ENCODE peak calls at places on chromosome 19, in five cellular contexts. One of them, this sample, is unnamed.

GRCh38 chr19:42197375-42197817 is 20.1 kb downstream of the DEDD2 start:
- DNase-seq in neuronal stem cell: no peak
- DNase-seq in H1: no peak
- DNase-seq in trophoblast cell: no peak
- DNase-seq in IMR-90: no peak
- DNase-seq in this sample: no peak

GRCh38 chr19:5090780-5091575 is 122.1 kb downstream of the KDM4B start:
- DNase-seq in neuronal stem cell: peak; percentile 24
- DNase-seq in H1: no peak
- DNase-seq in trophoblast cell: peak; percentile 33
- DNase-seq in IMR-90: peak; percentile 15
- DNase-seq in this sample: peak; percentile 51

GRCh38 chr19:15488489-15489226 is 9.4 kb upstream of the PGLYRP2 start:
- DNase-seq in neuronal stem cell: no peak
- DNase-seq in H1: no peak
- DNase-seq in trophoblast cell: no peak
- DNase-seq in IMR-90: no peak
- DNase-seq in this sample: no peak

GRCh38 chr19:42469311-42470239 is 26.8 kb upstream of the CXCL17 start:
- DNase-seq in neuronal stem cell: no peak
- DNase-seq in H1: no peak
- DNase-seq in trophoblast cell: peak; percentile 90
- DNase-seq in IMR-90: no peak
- DNase-seq in this sample: peak; percentile 36

GRCh38 chr19:51799311-51799997 is 4.5 kb downstream of the FPR3 start:
- DNase-seq in neuronal stem cell: no peak
- DNase-seq in H1: no peak
- DNase-seq in trophoblast cell: peak; percentile 78
- DNase-seq in IMR-90: peak; percentile 94
- DNase-seq in this sample: peak; percentile 6

GRCh38 chr19:18670313-18670712 is 13.2 kb upstream of the CRTC1 start:
- DNase-seq in neuronal stem cell: no peak
- DNase-seq in H1: no peak
- DNase-seq in trophoblast cell: no peak
- DNase-seq in IMR-90: no peak
- DNase-seq in this sample: no peak

GRCh38 chr19:18419195-18419698 is at the start of gene SSBP4:
- DNase-seq in neuronal stem cell: peak; percentile 76
- DNase-seq in H1: peak; percentile 87
- DNase-seq in trophoblast cell: peak; percentile 77
- DNase-seq in IMR-90: peak; percentile 70
- DNase-seq in this sample: peak; percentile 82

GRCh38 chr19:33862991-33863390 is 66.3 kb downstream of the KCTD15 start:
- DNase-seq in neuronal stem cell: no peak
- DNase-seq in H1: no peak
- DNase-seq in trophoblast cell: no peak
- DNase-seq in IMR-90: no peak
- DNase-seq in this sample: no peak

GRCh38 chr19:1057185-1057857 is 9.6 kb upstream of the ARHGAP45 start:
- DNase-seq in neuronal stem cell: no peak
- DNase-seq in H1: no peak
- DNase-seq in trophoblast cell: peak; percentile 33
- DNase-seq in IMR-90: peak; percentile 67
- DNase-seq in this sample: peak; percentile 80

GRCh38 chr19:3651684-3652083 is 25.1 kb upstream of the CACTIN start:
- DNase-seq in neuronal stem cell: no peak
- DNase-seq in H1: no peak
- DNase-seq in trophoblast cell: no peak
- DNase-seq in IMR-90: no peak
- DNase-seq in this sample: no peak

GRCh38 chr19:2428027-2428690 is 773 bp upstream of the TIMM13 start:
- DNase-seq in neuronal stem cell: no peak
- DNase-seq in H1: peak; percentile 71
- DNase-seq in trophoblast cell: peak; percentile 29
- DNase-seq in IMR-90: peak; percentile 8
- DNase-seq in this sample: no peak
- H3K14ac ChIP-seq in neuronal stem cell: peak overlapping the region; percentile 38
- H3K14ac ChIP-seq in H1: no peak overlapping the region
- H3K14ac ChIP-seq in trophoblast cell: no peak overlapping the region
- H3K14ac ChIP-seq in IMR-90: no peak overlapping the region
- H3K14ac ChIP-seq in this sample: no peak overlapping the region

DNA sequence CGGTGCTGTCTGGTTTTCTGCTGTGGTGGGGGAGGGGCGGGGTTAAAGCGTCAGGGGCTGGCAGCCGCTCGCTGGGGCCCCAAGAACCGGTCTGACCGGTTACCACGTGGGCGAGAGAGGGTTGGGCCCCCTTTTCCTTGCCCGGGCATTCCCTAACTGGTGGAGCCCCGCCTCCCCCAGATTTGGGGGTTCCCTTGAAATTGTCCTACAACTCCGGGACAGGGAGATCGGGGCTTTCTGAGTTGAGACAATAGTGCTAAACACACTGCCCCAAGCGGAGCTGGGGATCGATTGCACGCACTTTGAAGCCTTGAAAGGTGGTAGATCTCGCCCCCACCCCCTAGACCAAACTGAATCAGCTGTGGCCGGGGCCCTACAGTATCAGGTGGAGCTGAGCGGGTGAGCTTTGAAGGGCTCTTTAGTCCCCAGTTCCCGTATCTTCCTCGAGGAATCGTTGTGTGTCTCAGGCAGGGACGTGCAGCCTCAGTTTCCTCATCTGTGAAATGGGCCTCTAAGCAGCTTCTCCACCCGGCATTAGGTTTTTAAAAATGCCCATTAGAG is 4.8 kb downstream of the IER2 start:
- DNase-seq in neuronal stem cell: peak; percentile 67
- DNase-seq in H1: peak; percentile 90
- DNase-seq in trophoblast cell: peak; percentile 96
- DNase-seq in IMR-90: peak; percentile 65
- DNase-seq in this sample: peak; percentile 93
- H2BK5ac ChIP-seq in neuronal stem cell: no peak overlapping the region
- H2BK5ac ChIP-seq in H1: peak overlapping the region; percentile 93
- H2BK5ac ChIP-seq in trophoblast cell: peak overlapping the region; percentile 89
- H2BK5ac ChIP-seq in IMR-90: peak overlapping the region; percentile 88
- H2BK5ac ChIP-seq in this sample: no peak overlapping the region

GRCh38 chr19:46849610-46850009 is 1.0 kb downstream of the AP2S1 start:
- DNase-seq in neuronal stem cell: no peak
- DNase-seq in H1: no peak
- DNase-seq in trophoblast cell: no peak
- DNase-seq in IMR-90: no peak
- DNase-seq in this sample: peak; percentile 76

GRCh38 chr19:46852830-46853229 is 2.2 kb upstream of the AP2S1 start:
- DNase-seq in neuronal stem cell: no peak
- DNase-seq in H1: no peak
- DNase-seq in trophoblast cell: no peak
- DNase-seq in IMR-90: no peak
- DNase-seq in this sample: no peak

GRCh38 chr19:46847528-46847927 is 3.1 kb downstream of the AP2S1 start:
- DNase-seq in neuronal stem cell: no peak
- DNase-seq in H1: no peak
- DNase-seq in trophoblast cell: no peak
- DNase-seq in IMR-90: no peak
- DNase-seq in this sample: peak; percentile 91

GRCh38 chr19:46848389-46848788 is 2.3 kb downstream of the AP2S1 start:
- DNase-seq in neuronal stem cell: no peak
- DNase-seq in H1: no peak
- DNase-seq in trophoblast cell: no peak
- DNase-seq in IMR-90: no peak
- DNase-seq in this sample: peak; percentile 37

GRCh38 chr19:46850228-46851203 is at the start of gene AP2S1:
- DNase-seq in neuronal stem cell: peak; percentile 98
- DNase-seq in H1: peak; percentile 94
- DNase-seq in trophoblast cell: peak; percentile 100
- DNase-seq in IMR-90: peak; percentile 99
- DNase-seq in this sample: peak; percentile 100
- H3K4ac ChIP-seq in neuronal stem cell: peak within 1 kb of the TSS; percentile 90
- H3K4ac ChIP-seq in H1: no peak within 1 kb of the TSS
- H3K4ac ChIP-seq in trophoblast cell: peak within 1 kb of the TSS; percentile 46
- H3K4ac ChIP-seq in IMR-90: peak within 1 kb of the TSS; percentile 80
- H3K4ac ChIP-seq in this sample: peak within 1 kb of the TSS; percentile 98

DNA sequence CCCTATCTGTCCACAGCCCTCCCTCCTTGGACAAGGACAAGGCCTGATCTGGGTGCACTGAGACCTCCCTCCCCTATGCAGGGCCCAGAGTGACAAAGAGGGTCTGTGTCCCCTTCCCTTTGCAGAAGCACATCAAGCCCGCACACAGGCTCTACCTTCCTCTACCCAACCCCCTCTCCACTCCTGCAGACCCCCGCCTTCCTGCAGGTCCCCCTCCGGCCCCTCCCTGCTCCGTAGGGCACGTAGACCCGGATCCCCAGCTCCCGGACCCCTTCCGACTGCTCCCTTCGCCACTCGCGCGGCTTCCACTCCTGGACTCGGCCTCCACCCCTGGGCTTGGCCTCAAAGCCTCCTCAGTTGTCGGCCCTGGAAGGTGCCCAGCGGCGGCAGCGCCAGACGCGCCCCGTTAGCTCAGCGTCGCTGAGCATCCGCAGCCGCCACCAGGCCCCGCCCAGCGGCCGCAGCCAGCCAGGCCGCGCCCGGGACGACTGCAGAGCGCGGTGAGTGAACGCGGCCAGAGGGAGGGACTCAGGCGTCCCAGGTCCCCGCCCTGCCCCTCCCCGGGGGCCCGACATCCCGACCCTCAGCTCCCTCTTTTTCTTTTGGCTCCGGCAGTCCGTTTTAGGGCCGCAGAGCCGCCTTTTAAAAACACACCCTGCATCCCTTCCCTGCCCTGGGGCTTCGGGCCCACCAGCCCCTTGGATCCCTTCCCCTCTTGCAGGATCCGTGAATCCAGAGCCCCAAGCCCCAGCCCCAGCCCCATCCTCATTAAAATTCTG is 1.6 kb upstream of the MYADM start:
- DNase-seq in neuronal stem cell: peak; percentile 79
- DNase-seq in H1: peak; percentile 83
- DNase-seq in trophoblast cell: peak; percentile 88
- DNase-seq in IMR-90: peak; percentile 39
- DNase-seq in this sample: peak; percentile 79
- H3K14ac ChIP-seq in neuronal stem cell: peak overlapping the region; percentile 98
- H3K14ac ChIP-seq in H1: no peak overlapping the region
- H3K14ac ChIP-seq in trophoblast cell: no peak overlapping the region
- H3K14ac ChIP-seq in IMR-90: peak overlapping the region; percentile 80
- H3K14ac ChIP-seq in this sample: no peak overlapping the region

DNA sequence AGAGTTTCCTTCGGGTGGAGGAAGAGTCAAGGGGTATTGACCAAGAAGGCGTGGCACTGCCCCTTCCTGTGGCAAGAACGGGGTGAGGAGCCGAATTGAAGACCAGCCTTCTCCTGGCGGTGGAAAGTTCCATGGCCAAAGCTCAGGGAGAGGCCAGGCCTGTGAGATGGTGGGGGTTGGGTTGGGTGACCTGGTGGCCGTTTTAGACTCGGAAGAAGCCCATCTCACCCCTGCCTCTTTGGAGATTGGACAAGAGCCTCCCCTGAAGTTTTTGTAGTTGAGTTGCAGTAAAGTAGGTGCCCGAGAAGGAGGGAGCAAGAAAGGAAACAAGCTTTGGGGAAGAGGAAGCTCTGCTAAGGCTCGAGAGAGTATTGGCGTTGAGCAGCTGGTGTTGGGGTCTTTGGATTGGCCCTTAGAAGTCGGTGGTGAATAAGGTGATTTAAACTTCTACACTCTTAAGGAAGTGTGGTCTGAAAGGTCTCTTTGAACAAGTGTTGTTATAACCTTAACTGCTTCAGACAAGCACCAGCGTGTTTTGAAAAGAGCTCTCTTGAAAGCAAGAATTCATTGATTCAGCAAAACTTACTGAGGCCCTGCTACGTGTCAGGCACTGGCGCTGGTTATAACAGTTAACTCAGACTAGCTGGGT is 964 bp downstream of the SPINT2 start:
- DNase-seq in neuronal stem cell: no peak
- DNase-seq in H1: no peak
- DNase-seq in trophoblast cell: peak; percentile 42
- DNase-seq in IMR-90: no peak
- DNase-seq in this sample: no peak
- H2BK5ac ChIP-seq in neuronal stem cell: peak overlapping the region; percentile 18
- H2BK5ac ChIP-seq in H1: peak overlapping the region; percentile 99
- H2BK5ac ChIP-seq in trophoblast cell: peak overlapping the region; percentile 82
- H2BK5ac ChIP-seq in IMR-90: no peak overlapping the region
- H2BK5ac ChIP-seq in this sample: peak overlapping the region; percentile 26

GRCh38 chr19:45881082-45881908 is 4.6 kb downstream of the IRF2BP1 start:
- DNase-seq in neuronal stem cell: no peak
- DNase-seq in H1: no peak
- DNase-seq in trophoblast cell: no peak
- DNase-seq in IMR-90: no peak
- DNase-seq in this sample: no peak
- H3K4ac ChIP-seq in neuronal stem cell: no peak overlapping the region
- H3K4ac ChIP-seq in H1: no peak overlapping the region
- H3K4ac ChIP-seq in trophoblast cell: no peak overlapping the region
- H3K4ac ChIP-seq in IMR-90: no peak overlapping the region
- H3K4ac ChIP-seq in this sample: no peak overlapping the region

GRCh38 chr19:56105090-56105701 is 15.9 kb downstream of the ZNF787 start:
- DNase-seq in neuronal stem cell: peak; percentile 51
- DNase-seq in H1: peak; percentile 89
- DNase-seq in trophoblast cell: peak; percentile 74
- DNase-seq in IMR-90: peak; percentile 33
- DNase-seq in this sample: peak; percentile 40
- H3K14ac ChIP-seq in neuronal stem cell: no peak overlapping the region
- H3K14ac ChIP-seq in H1: no peak overlapping the region
- H3K14ac ChIP-seq in trophoblast cell: no peak overlapping the region
- H3K14ac ChIP-seq in IMR-90: no peak overlapping the region
- H3K14ac ChIP-seq in this sample: no peak overlapping the region

DNA sequence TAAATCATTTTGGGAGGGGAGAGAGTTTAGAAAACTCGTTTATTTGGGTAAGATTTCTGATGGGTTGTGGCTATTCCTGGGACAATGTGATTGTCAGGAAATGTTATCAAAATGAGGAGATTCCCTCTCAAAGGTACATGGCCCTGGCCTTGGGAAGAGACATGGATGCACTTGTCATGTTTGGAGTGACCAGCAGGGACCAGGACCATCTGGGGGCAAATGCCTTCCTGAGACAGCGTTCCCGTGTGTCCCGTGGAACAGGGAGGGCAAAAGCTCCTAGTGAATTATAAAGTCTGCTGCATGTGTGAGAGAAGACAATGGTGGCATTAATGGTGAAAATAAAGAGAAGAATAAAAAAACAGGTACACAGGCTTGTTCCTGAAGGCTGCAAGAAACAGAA is 317.3 kb downstream of the ZNF536 start:
- DNase-seq in neuronal stem cell: no peak
- DNase-seq in H1: no peak
- DNase-seq in trophoblast cell: no peak
- DNase-seq in IMR-90: no peak
- DNase-seq in this sample: no peak
- H2BK5ac ChIP-seq in neuronal stem cell: no peak overlapping the region
- H2BK5ac ChIP-seq in H1: no peak overlapping the region
- H2BK5ac ChIP-seq in trophoblast cell: no peak overlapping the region
- H2BK5ac ChIP-seq in IMR-90: no peak overlapping the region
- H2BK5ac ChIP-seq in this sample: no peak overlapping the region

GRCh38 chr19:8444677-8445487 is at the start of gene HNRNPM:
- DNase-seq in neuronal stem cell: peak; percentile 98
- DNase-seq in H1: peak; percentile 100
- DNase-seq in trophoblast cell: peak; percentile 100
- DNase-seq in IMR-90: peak; percentile 95
- DNase-seq in this sample: peak; percentile 96
- H3K4ac ChIP-seq in neuronal stem cell: peak within 1 kb of the TSS; percentile 98
- H3K4ac ChIP-seq in H1: peak within 1 kb of the TSS; percentile 91
- H3K4ac ChIP-seq in trophoblast cell: peak within 1 kb of the TSS; percentile 100
- H3K4ac ChIP-seq in IMR-90: peak within 1 kb of the TSS; percentile 82
- H3K4ac ChIP-seq in this sample: peak within 1 kb of the TSS; percentile 98

This sample was measured in mesenchymal stem cell.